ENCODE peak calls at places on chromosomes 12 and 14, in ten cellular contexts. F is activated T-cell treated with anti-CD3 and anti-CD28 coated beads, Interleukin-2, amount 50 U/mL, for 24 hours; Q is thoracic aorta; W is T-helper 9 cell; V is stimulated activated CD4-positive, alpha-beta T cell treated with anti-CD3 and anti-CD28 coated beads, Interleukin-12 subunit alpha, Interleukin-12 subunit beta, amount 100 ng/mL, for 48 hours; S is activated gamma-delta T cell treated with Interleukin-2 at 50 U/mL for 16 hours; E is fibroblast of mammary gland; J is naive thymus-derived CD8-positive, alpha-beta T cell; L is tibial artery; R is NCI-H1092 treated with DMSO at 0.1 percent for 48 hours. K is an unnamed sample.

GRCh38 chr14:106812788-106813476 is 1286.5 kb downstream of the TMEM121 start:
- DNase-seq in F (no peak), Q (no peak), W (no peak), V (no peak), S (no peak), E (no peak), J (no peak), L (no peak), R (no peak), K (no peak)

GRCh38 chr12:124162151-124163110 is 132.5 kb upstream of the RFLNA start:
- DNase-seq in F (no peak), Q (no peak), W (no peak), V (no peak), S (no peak), E (peak), J (no peak), L (no peak), R (no peak), K (no peak)

GRCh38 chr12:43937947-43938346 is 102.1 kb downstream of the TMEM117 start:
- DNase-seq in F (no peak), Q (no peak), W (no peak), V (no peak), S (no peak), E (peak), J (no peak), L (no peak), R (peak), K (peak)

GRCh38 chr14:69316449-69317391 is 56.8 kb downstream of the GALNT16 start:
- DNase-seq in F (peak), Q (peak), W (no peak), V (no peak), S (no peak), E (peak), J (no peak), L (peak), R (no peak), K (peak)

GRCh38 chr14:58243790-58244555 is 670 bp upstream of the PSMA3 start:
- DNase-seq in F (no peak), Q (no peak), W (no peak), V (no peak), S (no peak), E (peak), J (no peak), L (no peak), R (peak), K (peak)

GRCh38 chr14:60590907-60591510 is 58.3 kb downstream of the SIX1 start:
- DNase-seq in F (no peak), Q (no peak), W (no peak), V (no peak), S (no peak), E (no peak), J (no peak), L (no peak), R (no peak), K (peak)

GRCh38 chr12:59650594-59651229 is 54.9 kb downstream of the SLC16A7 start:
- DNase-seq in F (no peak), Q (no peak), W (no peak), V (no peak), S (no peak), E (peak), J (no peak), L (no peak), R (peak), K (no peak)

GRCh38 chr14:82621881-82622450 is 1088.3 kb upstream of the SEL1L start:
- DNase-seq in F (no peak), Q (no peak), W (no peak), V (no peak), S (no peak), E (no peak), J (no peak), L (no peak), R (no peak), K (no peak)

GRCh38 chr14:100359881-100360280 is 36.7 kb downstream of the SLC25A47 start:
- DNase-seq in F (no peak), Q (no peak), W (no peak), V (no peak), S (no peak), E (no peak), J (no peak), L (no peak), R (no peak), K (no peak)